ENCODE peak calls at places on chromosomes 1 and 21, in five cellular contexts. U is heart left ventricle, X is foreskin fibroblast, I is gastrocnemius medialis, A is kidney epithelial cell. E is an unnamed sample.

GRCh38 chr1:19324665-19324990 is 12.5 kb downstream of the SLC66A1 start:
- DNase-seq in U (no peak), X (no peak), I (no peak), A (no peak), E (no peak)

GRCh38 chr1:87956072-87956471 is 627.4 kb downstream of the LMO4 start:
- DNase-seq in U (peak; percentile 22), X (peak; percentile 94), I (no peak), A (peak; percentile 94), E (peak; percentile 97)

GRCh38 chr21:38831526-38832467 is 26.1 kb downstream of the ETS2 start:
- DNase-seq in U (peak; percentile 48), X (peak; percentile 98), I (peak; percentile 70), A (peak; percentile 94), E (peak; percentile 89)

GRCh38 chr1:37031871-37032270 is 2.4 kb downstream of the GRIK3 start:
- DNase-seq in U (no peak), X (no peak), I (no peak), A (no peak), E (no peak)

GRCh38 chr1:16178596-16179497 is 23.0 kb upstream of the EPHA2 start:
- DNase-seq in U (no peak), X (no peak), I (no peak), A (no peak), E (no peak)

GRCh38 chr1:190444464-190444863 is 33.2 kb downstream of the BRINP3 start:
- DNase-seq in U (no peak), X (no peak), I (no peak), A (no peak), E (no peak)

GRCh38 chr1:17653728-17654351 is 101.3 kb upstream of the ACTL8 start:
- DNase-seq in U (no peak), X (peak; percentile 40), I (no peak), A (no peak), E (peak; percentile 51)

GRCh38 chr1:150575072-150575489 is 4.3 kb downstream of the MCL1 start:
- DNase-seq in U (no peak), X (no peak), I (no peak), A (no peak), E (peak; percentile 33)

GRCh38 chr1:15353839-15354579 is 55.7 kb upstream of the EFHD2 start:
- DNase-seq in U (peak; percentile 37), X (no peak), I (no peak), A (no peak), E (peak; percentile 30)

GRCh38 chr1:10965621-10966226 is 46.7 kb upstream of the TARDBP start:
- DNase-seq in U (no peak), X (no peak), I (no peak), A (no peak), E (no peak)

GRCh38 chr1:226414098-226414698 is 6.3 kb upstream of the PARP1 start:
- DNase-seq in U (no peak), X (no peak), I (no peak), A (no peak), E (no peak)

GRCh38 chr1:53620620-53620957 is 118.4 kb downstream of the GLIS1 start:
- DNase-seq in U (no peak), X (no peak), I (no peak), A (no peak), E (no peak)

GRCh38 chr1:208868554-208868953 is 624.4 kb upstream of the PLXNA2 start:
- DNase-seq in U (no peak), X (no peak), I (no peak), A (no peak), E (peak; percentile 3)

GRCh38 chr1:172390620-172391491 is 29.6 kb upstream of the C1orf105 start:
- DNase-seq in U (peak; percentile 42), X (peak; percentile 62), I (no peak), A (no peak), E (no peak)

GRCh38 chr1:58619286-58620054 is 42.4 kb upstream of the TACSTD2 start:
- DNase-seq in U (no peak), X (no peak), I (no peak), A (no peak), E (no peak)

GRCh38 chr1:97271906-97272788 is 550.6 kb downstream of the PTBP2 start:
- DNase-seq in U (no peak), X (no peak), I (no peak), A (no peak), E (peak; percentile 46)

GRCh38 chr1:110212165-110213142 is 2.3 kb downstream of the KCNC4 start:
- DNase-seq in U (no peak), X (no peak), I (no peak), A (no peak), E (no peak)

GRCh38 chr1:8791819-8792218 is 25.6 kb downstream of the RERE start:
- DNase-seq in U (no peak), X (no peak), I (no peak), A (no peak), E (no peak)

GRCh38 chr1:8797230-8797629 is 20.2 kb downstream of the RERE start:
- DNase-seq in U (no peak), X (no peak), I (no peak), A (no peak), E (no peak)

GRCh38 chr1:8796812-8797211 is 20.6 kb downstream of the RERE start:
- DNase-seq in U (no peak), X (no peak), I (no peak), A (no peak), E (no peak)

GRCh38 chr1:8790987-8791386 is 26.5 kb downstream of the RERE start:
- DNase-seq in U (no peak), X (no peak), I (no peak), A (no peak), E (no peak)

DNA sequence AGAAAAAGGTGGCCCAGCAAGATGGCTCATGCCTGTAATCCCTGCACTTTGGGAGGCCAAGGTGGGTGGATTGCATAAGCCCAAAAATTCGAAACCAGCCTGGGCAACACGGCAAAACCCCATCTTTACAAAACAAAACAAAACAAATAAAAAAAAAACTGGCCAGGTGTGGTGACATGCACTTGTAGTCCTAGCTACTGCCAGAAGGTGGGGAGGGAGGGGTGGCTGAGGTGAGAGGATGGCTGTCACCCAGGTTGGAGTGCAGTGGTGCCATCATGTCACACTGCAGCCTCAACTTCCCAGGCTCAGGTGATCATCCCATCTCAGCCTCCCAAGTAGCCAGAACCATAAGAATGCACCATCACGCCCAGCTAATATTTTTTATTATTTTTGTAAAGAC is 22.8 kb downstream of the RERE start:
- DNase-seq in U (no peak), X (no peak), I (no peak), A (no peak), E (no peak)
- TF ChIP-seq CTCF in U (no peak), X (no peak), I (no peak), A (no peak), E (no peak)

GRCh38 chr1:118988186-118989005 is at the start of gene TBX15:
- DNase-seq in U (no peak), X (peak; percentile 79), I (peak; percentile 70), A (no peak), E (peak; percentile 64)
- H3K4me3 ChIP-seq in U (peak within 1 kb of the TSS; percentile 54), X (peak within 1 kb of the TSS; percentile 63), I (peak within 1 kb of the TSS; percentile 87), A (no peak within 1 kb of the TSS), E (peak within 1 kb of the TSS; percentile 62)

DNA sequence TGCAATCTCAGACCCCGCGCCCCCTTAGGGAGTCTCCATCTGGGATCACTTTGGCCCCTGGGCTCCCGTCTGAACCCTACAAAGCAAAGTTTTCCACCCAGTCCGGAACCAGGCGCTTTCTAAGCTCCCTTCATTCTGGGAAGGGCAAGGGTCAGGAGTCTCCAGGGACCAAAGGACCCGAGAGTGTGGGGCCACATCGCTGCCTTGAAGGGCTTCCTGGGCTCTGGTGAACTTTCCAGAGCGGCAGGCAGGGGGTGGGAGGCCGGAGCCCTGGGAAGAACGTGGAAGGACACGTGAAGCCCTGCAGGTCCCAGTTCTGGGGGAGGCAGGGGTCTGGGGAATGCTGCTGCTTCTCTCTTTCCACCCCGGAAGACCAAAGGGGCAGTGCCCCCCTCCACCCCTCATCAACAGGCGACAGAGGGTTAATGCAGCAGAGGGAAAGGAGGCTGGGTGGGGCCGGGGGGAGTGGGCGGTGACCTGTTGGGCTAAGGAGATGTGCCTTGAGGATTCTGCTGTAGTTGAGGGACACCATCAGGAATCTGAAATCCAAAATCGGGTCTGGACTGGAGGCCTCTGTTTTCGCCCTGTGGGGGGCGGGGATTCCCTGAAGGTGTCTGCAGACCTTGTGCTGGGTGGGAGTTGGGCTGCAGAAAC is 734 bp downstream of the CDK18 start:
- DNase-seq in U (peak; percentile 52), X (no peak), I (no peak), A (no peak), E (no peak)
- TF ChIP-seq CTCF in U (peak; percentile 20), X (no peak), I (no peak), A (peak; percentile 23), E (no peak)

GRCh38 chr1:13825033-13825432 is 125.0 kb downstream of the PRDM2 start:
- DNase-seq in U (no peak), X (no peak), I (no peak), A (no peak), E (no peak)

GRCh38 chr1:13823936-13824335 is 123.9 kb downstream of the PRDM2 start:
- DNase-seq in U (no peak), X (no peak), I (no peak), A (no peak), E (no peak)

GRCh38 chr1:13826591-13826990 is 126.6 kb downstream of the PRDM2 start:
- DNase-seq in U (no peak), X (no peak), I (no peak), A (no peak), E (no peak)

GRCh38 chr1:13823126-13823880 is 123.3 kb downstream of the PRDM2 start:
- DNase-seq in U (no peak), X (no peak), I (no peak), A (no peak), E (no peak)

DNA sequence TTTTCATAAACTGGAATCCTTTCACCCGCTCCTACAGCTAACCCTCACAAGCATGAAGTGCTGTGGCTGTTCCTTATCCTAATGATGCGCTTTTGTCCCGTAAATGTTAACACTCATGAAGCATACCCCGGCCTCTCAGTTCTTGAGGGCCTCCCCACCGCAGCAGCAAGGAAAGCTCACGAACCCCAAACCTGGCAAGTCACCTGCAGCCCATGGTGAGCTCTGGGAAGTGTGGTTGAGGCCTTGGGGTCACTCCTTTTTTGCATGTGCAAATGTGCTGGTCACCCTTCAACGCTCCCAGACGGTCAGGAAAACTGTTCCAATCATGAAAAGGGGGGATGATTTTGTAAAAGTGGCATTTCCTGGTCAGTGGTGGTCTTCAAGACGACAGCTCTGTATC is 124.6 kb downstream of the PRDM2 start:
- DNase-seq in U (no peak), X (no peak), I (no peak), A (no peak), E (no peak)
- H3K4me3 ChIP-seq in U (no peak overlapping the region), X (no peak overlapping the region), I (no peak overlapping the region), A (no peak overlapping the region), E (no peak overlapping the region)

DNA sequence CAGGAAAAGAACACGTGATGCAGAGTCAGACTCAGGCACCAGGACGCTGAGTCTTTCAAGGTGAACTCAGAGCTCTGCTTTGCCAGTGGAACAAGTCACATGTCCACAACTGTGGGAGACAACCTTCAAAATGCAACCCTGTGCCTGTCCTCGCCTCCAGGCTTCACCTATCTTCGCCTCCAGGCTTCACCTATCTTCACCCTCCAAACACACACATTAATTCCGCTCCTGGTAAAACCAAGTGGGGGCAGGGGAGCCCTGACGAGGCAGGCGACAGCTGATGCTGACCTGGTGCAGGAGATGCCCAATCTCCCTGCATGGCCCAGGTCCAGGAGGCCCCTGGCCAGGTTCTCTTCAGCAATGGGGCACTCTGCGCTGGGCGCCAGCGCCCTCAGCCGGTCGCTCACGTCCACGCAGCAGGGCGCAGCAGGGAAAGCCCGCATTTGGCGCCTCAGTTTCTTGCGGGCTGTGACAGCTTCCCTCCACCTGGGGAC is 28.0 kb upstream of the LSS start:
- DNase-seq in U (peak; percentile 79), X (no peak), I (no peak), A (no peak), E (no peak)
- TF ChIP-seq CTCF in U (peak; percentile 63), X (no peak), I (no peak), A (no peak), E (no peak)

GRCh38 chr1:9872430-9873165 is 37.5 kb downstream of the CTNNBIP1 start:
- DNase-seq in U (no peak), X (no peak), I (peak; percentile 48), A (no peak), E (peak; percentile 45)
- H3K4me3 ChIP-seq in U (no peak overlapping the region), X (no peak overlapping the region), I (no peak overlapping the region), A (no peak overlapping the region), E (no peak overlapping the region)